ENCODE peak calls at places on chromosomes 3 and 15, in four cellular contexts. E is CD4-positive, CD25-positive, alpha-beta regulatory T cell; S is endodermal cell; A is body of pancreas. J is an unnamed sample.

GRCh38 chr3:178454714-178455113 is 81.5 kb upstream of the KCNMB2 start:
- DNase-seq in E (no peak), S (no peak), A (no peak), J (no peak)

GRCh38 chr3:30292192-30292893 is 314.1 kb upstream of the TGFBR2 start:
- DNase-seq in E (no peak), S (no peak), A (no peak), J (no peak)

GRCh38 chr15:60328852-60329443 is 68.8 kb downstream of the ANXA2 start:
- DNase-seq in E (peak; percentile 4), S (peak; percentile 66), A (no peak), J (no peak)

GRCh38 chr3:47016086-47016933 is 36.8 kb downstream of the NBEAL2 start:
- DNase-seq in E (no peak), S (peak; percentile 45), A (no peak), J (no peak)

GRCh38 chr3:15872807-15873206 is 75.0 kb upstream of the ANKRD28 start:
- DNase-seq in E (no peak), S (no peak), A (no peak), J (no peak)

GRCh38 chr15:100118546-100118945 is 223.2 kb downstream of the ADAMTS17 start:
- DNase-seq in E (no peak), S (no peak), A (no peak), J (no peak)

GRCh38 chr3:193908181-193908744 is 227.7 kb upstream of the HES1 start:
- DNase-seq in E (no peak), S (no peak), A (no peak), J (no peak)

GRCh38 chr3:150348500-150348899 is 59.6 kb upstream of the TSC22D2 start:
- DNase-seq in E (no peak), S (no peak), A (no peak), J (no peak)

GRCh38 chr3:159082514-159082913 is 280.7 kb downstream of the MFSD1 start:
- DNase-seq in E (no peak), S (no peak), A (no peak), J (no peak)

GRCh38 chr3:37287776-37288175 is 113.4 kb upstream of the LRRFIP2 start:
- DNase-seq in E (no peak), S (no peak), A (no peak), J (no peak)

GRCh38 chr15:72796210-72796514 is 12.6 kb upstream of the ADPGK start:
- DNase-seq in E (no peak), S (no peak), A (no peak), J (no peak)

GRCh38 chr3:23985752-23986544 is 40.9 kb downstream of the NR1D2 start:
- DNase-seq in E (no peak), S (no peak), A (no peak), J (no peak)
- H3K4me1 ChIP-seq in E (no peaks in the 10 kb centered on the region), S (no peaks in the 10 kb centered on the region), A (no peaks in the 10 kb centered on the region), J (no peaks in the 10 kb centered on the region)

DNA sequence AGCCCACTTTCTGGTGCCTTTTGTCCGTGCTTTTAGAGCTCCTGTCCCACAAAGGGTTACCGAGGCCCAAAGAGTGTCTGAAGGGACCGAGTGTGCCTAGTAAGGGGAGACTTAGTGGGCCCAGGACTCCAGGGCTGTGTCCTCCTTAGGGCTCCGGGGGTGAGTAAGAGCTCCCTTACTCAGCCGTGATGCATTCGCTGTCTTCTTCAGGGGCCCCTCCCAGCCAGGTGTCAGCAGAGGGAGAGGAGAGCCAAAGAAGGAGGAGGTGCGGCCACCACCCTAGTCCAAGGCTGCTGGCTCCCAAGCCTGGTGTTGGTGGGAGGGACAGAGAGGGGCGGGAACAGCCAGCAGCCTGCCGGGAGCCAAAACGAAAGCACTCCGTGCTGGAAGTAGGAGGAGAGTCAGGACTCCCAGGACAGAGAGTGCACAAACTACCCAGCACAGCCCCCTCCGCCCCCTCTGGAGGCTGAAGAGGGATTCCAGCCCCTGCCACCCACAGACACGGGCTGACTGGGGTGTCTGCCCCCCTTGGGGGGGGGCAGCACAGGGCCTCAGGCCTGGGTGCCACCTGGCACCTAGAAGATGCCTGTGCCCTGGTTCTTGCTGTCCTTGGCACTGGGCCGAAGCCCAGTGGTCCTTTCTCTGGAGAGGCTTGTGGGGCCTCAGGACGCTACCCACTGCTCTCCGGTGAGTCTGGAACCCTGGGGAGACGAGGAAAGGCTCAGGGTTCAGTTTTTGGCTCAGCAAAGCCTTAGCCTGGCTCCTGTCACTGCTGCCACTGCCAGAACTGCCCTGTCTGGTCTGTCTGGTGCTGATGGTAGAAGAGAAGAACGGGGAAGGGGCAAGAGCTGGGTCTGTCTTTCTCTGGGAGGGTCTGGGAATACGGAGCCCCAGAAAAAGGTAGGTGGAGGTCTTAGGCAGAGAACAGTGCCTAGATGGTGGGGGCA is at the start of gene IL17RC:
- DNase-seq in E (no peak), S (peak; percentile 96), A (peak; percentile 90), J (no peak)
- H3K27ac ChIP-seq in E (no peak within 1 kb of the TSS), S (peak within 1 kb of the TSS; percentile 66), A (peak within 1 kb of the TSS; percentile 89), J (no peak within 1 kb of the TSS)

GRCh38 chr3:123344941-123345594 is 103.8 kb downstream of the ADCY5 start:
- DNase-seq in E (no peak), S (peak; percentile 72), A (no peak), J (no peak)

GRCh38 chr3:123344175-123344908 is 104.5 kb downstream of the ADCY5 start:
- DNase-seq in E (no peak), S (peak; percentile 66), A (no peak), J (no peak)

GRCh38 chr3:123341871-123342630 is 106.8 kb downstream of the ADCY5 start:
- DNase-seq in E (no peak), S (peak; percentile 48), A (no peak), J (no peak)

GRCh38 chr3:123342631-123343080 is 106.2 kb downstream of the ADCY5 start:
- DNase-seq in E (no peak), S (peak; percentile 46), A (no peak), J (no peak)

DNA sequence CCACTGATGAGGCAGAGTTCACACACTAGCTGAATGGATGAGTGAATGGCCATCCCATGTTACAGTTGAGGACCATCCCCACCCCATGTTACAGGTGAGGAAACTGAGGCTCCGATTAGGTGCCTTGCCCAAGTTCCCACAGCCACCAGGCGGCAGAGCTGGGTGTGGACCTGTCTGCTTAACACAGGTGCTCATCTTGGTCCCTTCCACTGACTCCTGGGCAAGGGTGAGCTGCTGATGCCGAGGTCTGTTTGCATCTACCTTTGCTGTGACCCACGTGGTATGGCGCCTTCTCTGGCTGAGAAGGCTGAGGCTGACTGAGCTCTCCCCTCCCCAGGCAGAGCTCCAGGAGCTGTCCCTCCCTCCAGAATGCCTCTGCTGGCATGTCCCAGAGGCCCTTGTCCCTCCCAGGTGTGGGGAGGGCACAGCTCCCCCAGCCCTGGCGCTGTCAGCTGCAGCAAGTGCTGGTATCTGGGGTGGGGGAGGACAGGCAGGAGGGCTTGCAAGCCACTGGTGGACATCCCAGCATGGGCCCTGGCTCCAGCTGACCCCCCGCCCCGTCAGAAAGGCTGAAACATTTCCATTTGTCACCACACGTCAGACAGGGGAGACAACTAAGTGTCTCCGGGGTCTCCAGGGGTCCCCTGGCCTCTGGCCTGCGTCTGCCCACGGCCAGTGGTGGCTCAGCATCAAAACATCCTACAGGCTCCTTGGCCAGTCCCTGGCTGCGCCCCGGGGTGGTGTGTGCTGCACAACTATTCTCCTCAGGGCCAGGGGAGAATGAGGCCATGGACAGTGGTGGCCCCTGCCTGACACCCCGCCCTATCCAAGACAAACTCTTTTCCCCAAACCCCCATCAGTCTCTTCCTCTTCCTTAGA is 105.4 kb downstream of the ADCY5 start:
- DNase-seq in E (no peak), S (peak; percentile 52), A (no peak), J (no peak)
- H3K27me3 ChIP-seq in E (no peaks in the 10 kb centered on the region), S (no peaks in the 10 kb centered on the region), A (no peaks in the 10 kb centered on the region), J (peaks cover 2% of the 10 kb centered on the region)

GRCh38 chr3:168863561-168863960 is 767.8 kb upstream of the GOLIM4 start:
- DNase-seq in E (no peak), S (no peak), A (no peak), J (no peak)
- H3K4me1 ChIP-seq in E (no peaks in the 10 kb centered on the region), S (no peaks in the 10 kb centered on the region), A (peaks cover 34% of the 10 kb centered on the region), J (no peaks in the 10 kb centered on the region)

GRCh38 chr3:151544164-151544548 is 83.3 kb upstream of the IGSF10 start:
- DNase-seq in E (no peak), S (no peak), A (no peak), J (no peak)

GRCh38 chr3:151550642-151551041 is 89.8 kb upstream of the IGSF10 start:
- DNase-seq in E (no peak), S (no peak), A (no peak), J (no peak)

GRCh38 chr3:151552589-151552988 is 91.7 kb upstream of the IGSF10 start:
- DNase-seq in E (no peak), S (no peak), A (no peak), J (no peak)

GRCh38 chr3:151550025-151550618 is 89.3 kb upstream of the IGSF10 start:
- DNase-seq in E (no peak), S (no peak), A (no peak), J (no peak)

DNA sequence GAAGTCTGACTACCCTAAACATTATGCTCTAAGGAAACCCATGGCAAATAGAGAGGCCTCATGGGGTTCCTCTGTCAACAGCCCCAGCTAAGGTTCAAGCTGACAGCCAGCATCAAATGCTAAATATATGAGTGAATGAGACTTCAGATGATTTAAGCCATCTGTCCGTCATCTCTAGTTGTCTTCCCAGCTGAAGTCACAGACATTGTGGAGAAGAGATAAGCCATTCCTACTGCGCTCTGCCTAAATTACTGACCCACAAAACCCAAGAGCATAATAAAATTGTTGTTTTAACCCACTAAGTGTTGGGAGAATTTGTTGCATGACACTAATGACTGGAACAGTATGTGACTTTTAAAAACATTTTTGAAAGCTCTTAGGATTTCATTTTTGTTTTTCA is 87.3 kb upstream of the IGSF10 start:
- DNase-seq in E (no peak), S (no peak), A (no peak), J (no peak)
- H3K27ac ChIP-seq in E (no peak overlapping the region), S (no peak overlapping the region), A (no peak overlapping the region), J (no peak overlapping the region)

DNA sequence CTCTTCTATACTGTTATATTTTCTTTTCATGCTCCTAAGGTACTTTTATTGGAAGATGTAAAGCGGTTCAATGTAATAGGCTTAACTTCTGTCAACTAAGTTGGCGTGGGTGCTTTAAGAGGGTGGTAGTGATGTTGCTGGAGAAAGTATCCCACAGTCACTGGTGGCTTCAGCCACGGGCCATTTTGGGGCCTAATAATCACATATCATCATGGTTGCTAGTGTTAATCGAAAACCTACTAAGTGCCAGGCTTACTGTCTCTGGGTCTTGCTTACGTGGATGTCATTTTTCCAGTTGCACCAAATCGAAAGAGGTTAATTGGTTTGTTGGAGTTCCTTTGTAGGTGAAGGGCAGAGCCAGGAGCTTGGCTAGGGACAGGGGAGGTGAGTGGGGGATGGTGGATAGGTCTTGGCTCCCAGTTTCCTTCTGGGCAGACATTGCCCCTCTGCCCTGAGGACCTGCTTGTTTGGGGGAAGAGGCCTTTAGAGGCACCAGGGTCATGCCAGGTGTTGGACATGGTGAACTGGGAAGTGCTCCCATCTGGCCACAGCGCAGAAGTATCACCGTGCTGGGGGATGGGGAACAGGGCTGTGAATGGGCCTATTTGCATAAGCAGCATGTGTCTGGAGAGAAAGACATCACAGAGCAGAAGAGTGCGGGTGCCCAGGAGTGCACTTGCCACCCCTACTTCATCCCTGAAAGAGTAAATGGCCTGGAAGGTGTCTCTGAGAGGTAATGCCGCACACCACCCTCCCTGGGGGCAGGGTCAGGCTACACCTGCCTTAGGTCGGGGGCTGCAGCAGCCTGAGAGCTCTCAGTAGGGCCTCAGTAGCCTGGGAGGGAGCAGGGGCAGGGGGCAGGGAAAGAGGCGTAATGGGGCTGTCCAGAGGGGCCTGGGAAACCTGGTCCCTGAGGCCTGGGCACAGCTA is 62.4 kb upstream of the POLG start:
- DNase-seq in E (no peak), S (peak; percentile 88), A (no peak), J (no peak)
- H3K27me3 ChIP-seq in E (peaks cover 20% of the 10 kb centered on the region), S (peaks cover 100% of the 10 kb centered on the region), A (peaks cover 18% of the 10 kb centered on the region), J (peaks cover 27% of the 10 kb centered on the region)

DNA sequence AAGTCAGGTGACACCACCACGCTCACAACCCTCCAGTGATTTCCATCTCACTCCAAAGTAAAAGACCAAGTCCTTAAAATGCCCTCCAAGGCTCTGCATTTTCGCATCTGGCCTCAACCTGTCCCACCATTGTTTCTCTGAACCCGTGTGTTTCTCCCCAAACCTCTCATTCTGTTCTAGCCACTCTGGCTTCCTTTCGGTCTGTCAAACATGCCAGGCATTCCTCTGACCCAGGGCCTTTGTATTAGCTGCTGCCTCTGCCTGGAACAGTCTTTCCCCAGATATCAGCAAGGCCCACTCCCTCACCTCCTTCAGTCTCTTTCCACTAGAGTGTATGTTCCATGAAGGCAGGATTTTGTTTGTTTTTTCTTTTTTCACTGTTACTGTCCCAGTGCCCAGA is 16.0 kb downstream of the MAP2K5 start:
- DNase-seq in E (no peak), S (peak; percentile 64), A (no peak), J (no peak)
- H3K4me1 ChIP-seq in E (peaks cover 4% of the 10 kb centered on the region), S (no peaks in the 10 kb centered on the region), A (no peaks in the 10 kb centered on the region), J (no peaks in the 10 kb centered on the region)